ENCODE peak calls at places on chromosomes 11 and 22, in nine cellular contexts. Q, L, G, U, S, X, W, J and F are unnamed samples.

GRCh38 chr22:38761202-38762162 is 5.7 kb upstream of the SUN2 start:
- DNase-seq in Q (peak), L (no peak), G (no peak), U (no peak), S (no peak), X (no peak), W (no peak), J (no peak), F (no peak)

GRCh38 chr11:14974723-14975587 is 2.8 kb upstream of the CALCA start:
- DNase-seq in Q (peak), L (peak), G (peak), U (no peak), S (peak), X (peak), W (no peak), J (no peak), F (peak)

GRCh38 chr11:104098555-104098954 is 62.1 kb downstream of the DDI1 start:
- DNase-seq in Q (no peak), L (no peak), G (no peak), U (no peak), S (no peak), X (no peak), W (no peak), J (no peak), F (no peak)

GRCh38 chr22:37050913-37051628 is 471 bp upstream of the KCTD17 start:
- DNase-seq in Q (no peak), L (no peak), G (no peak), U (no peak), S (no peak), X (no peak), W (no peak), J (no peak), F (no peak)

GRCh38 chr22:40855104-40855959 is 1.1 kb downstream of the ST13 start:
- DNase-seq in Q (no peak), L (no peak), G (no peak), U (no peak), S (no peak), X (no peak), W (no peak), J (no peak), F (no peak)

GRCh38 chr22:19774628-19775027 is 14.1 kb downstream of the TBX1 start:
- DNase-seq in Q (no peak), L (peak), G (no peak), U (no peak), S (no peak), X (no peak), W (no peak), J (no peak), F (no peak)

GRCh38 chr11:46450846-46451470 is 59.4 kb upstream of the CHRM4 start:
- DNase-seq in Q (no peak), L (no peak), G (no peak), U (no peak), S (no peak), X (no peak), W (no peak), J (no peak), F (no peak)

GRCh38 chr11:76798656-76799055 is 15.5 kb downstream of the TSKU start:
- DNase-seq in Q (no peak), L (no peak), G (no peak), U (no peak), S (no peak), X (no peak), W (no peak), J (peak), F (no peak)

GRCh38 chr11:66846671-66847091 is 3.4 kb downstream of the RCE1 start:
- DNase-seq in Q (peak), L (no peak), G (no peak), U (no peak), S (no peak), X (no peak), W (no peak), J (peak), F (no peak)

GRCh38 chr11:64013141-64013896 is 22.4 kb upstream of the FLRT1 start:
- DNase-seq in Q (no peak), L (no peak), G (no peak), U (no peak), S (no peak), X (no peak), W (no peak), J (no peak), F (no peak)

GRCh38 chr11:61752117-61752924 is at the start of gene MYRF:
- DNase-seq in Q (peak), L (peak), G (peak), U (no peak), S (peak), X (no peak), W (no peak), J (no peak), F (peak)

GRCh38 chr22:50620861-50621490 is 7.0 kb downstream of the ARSA start:
- DNase-seq in Q (peak), L (no peak), G (no peak), U (no peak), S (no peak), X (no peak), W (no peak), J (no peak), F (no peak)

GRCh38 chr11:2098691-2099522 is 40.3 kb downstream of the IGF2 start:
- DNase-seq in Q (no peak), L (no peak), G (no peak), U (no peak), S (no peak), X (no peak), W (no peak), J (peak), F (no peak)

GRCh38 chr11:47518212-47518959 is 34.5 kb downstream of the CELF1 start:
- DNase-seq in Q (no peak), L (no peak), G (no peak), U (no peak), S (no peak), X (no peak), W (no peak), J (no peak), F (no peak)

GRCh38 chr11:116896211-116896610 is 58.8 kb upstream of the APOA1 start:
- DNase-seq in Q (no peak), L (no peak), G (no peak), U (no peak), S (no peak), X (no peak), W (no peak), J (no peak), F (no peak)

GRCh38 chr11:76617553-76618265 is 52.8 kb downstream of the LRRC32 start:
- DNase-seq in Q (no peak), L (no peak), G (no peak), U (no peak), S (no peak), X (no peak), W (no peak), J (peak), F (no peak)

GRCh38 chr22:41810022-41810421 is 9.5 kb downstream of the CCDC134 start:
- DNase-seq in Q (no peak), L (no peak), G (no peak), U (no peak), S (no peak), X (no peak), W (no peak), J (no peak), F (no peak)

DNA sequence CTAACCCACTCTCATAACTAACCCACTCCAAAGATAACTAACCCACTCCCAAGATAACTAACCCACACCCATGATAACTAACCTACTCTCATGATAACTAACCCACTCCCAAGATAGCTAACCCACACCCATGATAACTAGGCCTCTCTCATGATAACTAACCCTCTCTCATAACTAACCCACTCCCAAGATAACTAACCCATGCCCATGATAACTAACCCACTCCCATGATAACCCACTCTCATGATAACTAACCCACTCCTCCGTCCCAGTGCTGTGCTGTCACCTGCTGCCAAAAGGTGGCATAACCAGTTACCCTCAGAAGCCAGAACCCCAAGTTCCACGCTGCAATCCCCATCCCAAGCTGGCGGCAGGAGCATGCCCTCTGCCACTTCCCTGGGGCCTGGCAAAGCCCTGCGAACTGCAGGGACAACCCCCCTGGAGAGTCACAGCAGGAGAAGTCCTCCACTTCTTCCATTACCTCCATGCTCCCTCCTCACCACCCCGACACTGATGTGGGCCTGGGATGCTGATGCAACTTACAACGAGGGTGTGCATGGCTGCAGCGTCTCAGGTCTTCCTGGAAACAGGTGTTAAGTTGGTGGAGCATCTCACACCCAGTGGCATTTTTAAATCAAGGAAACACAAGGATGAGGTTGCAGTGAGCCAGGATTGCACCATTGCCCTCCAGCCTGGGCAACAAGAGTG is 30.8 kb upstream of the CELSR1 start:
- DNase-seq in Q (no peak), L (peak), G (peak), U (no peak), S (no peak), X (peak), W (no peak), J (peak), F (no peak)
- TF ChIP-seq CTCF in Q (no peak), L (no peak), G (peak), U (no peak), S (no peak), X (no peak), W (no peak), J (no peak), F (no peak)

GRCh38 chr11:34600339-34601084 is 20.4 kb upstream of the EHF start:
- DNase-seq in Q (no peak), L (no peak), G (peak), U (no peak), S (peak), X (peak), W (no peak), J (no peak), F (no peak)
- TF ChIP-seq CTCF in Q (no peak), L (no peak), G (no peak), U (no peak), S (no peak), X (no peak), W (no peak), J (no peak), F (no peak)

DNA sequence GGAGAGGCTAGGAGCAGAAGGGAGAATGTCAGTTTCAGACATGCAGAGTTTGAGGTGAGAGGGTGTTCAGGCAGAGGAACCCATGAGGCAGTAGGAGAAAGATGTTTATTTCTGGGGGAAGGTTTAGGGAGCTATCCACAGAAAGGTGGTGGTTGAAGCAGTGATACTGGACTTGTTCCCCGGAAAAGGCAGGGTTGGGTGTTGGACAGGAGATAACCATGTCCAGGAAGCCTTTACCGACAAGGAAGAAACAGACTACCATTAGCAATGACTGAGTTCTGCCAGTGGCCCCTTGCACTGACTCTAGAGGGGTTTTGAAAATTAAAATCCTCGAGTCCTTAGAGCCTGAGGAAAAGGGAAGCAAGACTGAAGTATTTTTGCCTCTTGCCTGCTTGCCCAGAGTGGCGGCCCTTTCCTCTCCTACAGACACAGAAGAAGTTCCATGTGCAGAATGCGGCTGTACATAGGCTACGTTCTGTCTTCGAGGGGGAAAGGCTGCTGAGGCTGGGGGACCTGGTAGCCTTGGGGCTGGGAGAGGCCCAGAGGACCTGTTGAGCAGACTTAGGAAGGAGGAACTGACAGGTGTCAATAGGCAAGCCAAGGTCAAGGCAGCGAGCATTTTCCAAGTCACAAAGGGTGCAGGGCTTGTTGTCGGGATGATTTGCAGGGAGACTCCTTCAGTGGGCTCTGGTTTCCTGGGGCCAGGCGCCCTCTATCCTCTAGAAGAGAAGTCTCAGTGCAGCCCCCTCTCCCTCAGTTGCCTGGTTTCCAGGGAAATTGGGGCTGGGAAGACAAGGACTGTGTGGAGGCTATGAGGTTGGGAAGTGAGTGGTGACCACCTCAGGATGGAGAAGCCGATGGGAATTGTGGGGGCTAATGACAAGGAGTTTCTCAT is 146.7 kb downstream of the LDLRAD3 start:
- DNase-seq in Q (no peak), L (no peak), G (no peak), U (no peak), S (no peak), X (no peak), W (no peak), J (no peak), F (no peak)
- TF ChIP-seq CTCF in Q (no peak), L (no peak), G (no peak), U (no peak), S (no peak), X (no peak), W (no peak), J (no peak), F (no peak)

GRCh38 chr11:6474806-6475500 is 1.2 kb upstream of the TRIM3 start:
- DNase-seq in Q (no peak), L (no peak), G (no peak), U (no peak), S (no peak), X (no peak), W (no peak), J (no peak), F (no peak)

GRCh38 chr11:6472934-6473333 is 807 bp downstream of the TRIM3 start:
- DNase-seq in Q (no peak), L (no peak), G (no peak), U (no peak), S (no peak), X (no peak), W (no peak), J (no peak), F (peak)

GRCh38 chr11:6475936-6476335 is 2.2 kb upstream of the TRIM3 start:
- DNase-seq in Q (peak), L (no peak), G (no peak), U (no peak), S (no peak), X (peak), W (no peak), J (no peak), F (no peak)

GRCh38 chr11:6474423-6474792 is 667 bp upstream of the TRIM3 start:
- DNase-seq in Q (no peak), L (no peak), G (no peak), U (no peak), S (no peak), X (no peak), W (no peak), J (no peak), F (no peak)

GRCh38 chr11:6473481-6474422 is at the start of gene TRIM3:
- DNase-seq in Q (peak), L (peak), G (peak), U (peak), S (peak), X (peak), W (peak), J (peak), F (peak)
- TF ChIP-seq CTCF in Q (peak), L (no peak), G (peak), U (peak), S (peak), X (no peak), W (peak), J (no peak), F (no peak)

DNA sequence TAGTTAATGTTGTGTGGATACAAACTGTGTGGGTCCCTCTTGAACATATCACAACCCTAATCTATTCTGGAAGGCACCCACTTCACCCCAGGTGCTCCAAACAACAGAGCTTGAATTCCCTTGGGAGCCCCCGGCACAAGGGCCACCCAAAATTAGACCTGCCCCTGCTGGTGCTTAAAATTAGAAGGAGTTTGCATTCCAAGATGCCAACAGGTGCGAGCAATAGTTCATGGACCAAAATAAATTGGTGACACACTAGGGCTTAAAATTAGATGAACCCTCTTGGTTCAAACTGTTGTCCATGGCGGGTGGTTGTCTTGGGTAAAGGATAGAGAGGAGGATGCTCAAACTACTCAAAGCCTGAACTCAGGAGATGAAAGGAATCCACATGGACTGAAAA is 291.5 kb downstream of the MN1 start:
- DNase-seq in Q (no peak), L (no peak), G (no peak), U (no peak), S (no peak), X (no peak), W (no peak), J (no peak), F (no peak)
- TF ChIP-seq CTCF in Q (no peak), L (no peak), G (no peak), U (no peak), S (no peak), X (no peak), W (no peak), J (no peak), F (no peak)

GRCh38 chr22:47012589-47013365 is 250.3 kb downstream of the TBC1D22A start:
- DNase-seq in Q (peak), L (no peak), G (no peak), U (no peak), S (no peak), X (no peak), W (no peak), J (peak), F (no peak)
- TF ChIP-seq CTCF in Q (peak), L (peak), G (peak), U (no peak), S (peak), X (no peak), W (no peak), J (no peak), F (peak)

GRCh38 chr22:24937114-24937513 is 9.4 kb downstream of the LHFPL7 start:
- DNase-seq in Q (peak), L (no peak), G (peak), U (no peak), S (peak), X (no peak), W (no peak), J (no peak), F (no peak)
- TF ChIP-seq CTCF in Q (peak), L (peak), G (peak), U (no peak), S (peak), X (no peak), W (no peak), J (no peak), F (peak)

GRCh38 chr22:45082795-45083194 is 73.0 kb upstream of the PHF21B start:
- DNase-seq in Q (peak), L (no peak), G (peak), U (no peak), S (no peak), X (no peak), W (no peak), J (no peak), F (no peak)
- TF ChIP-seq CTCF in Q (peak), L (peak), G (peak), U (no peak), S (peak), X (no peak), W (no peak), J (no peak), F (no peak)